ENCODE peak calls at places on chromosomes 13 and 19, in seven cellular contexts. N is AG09319, L is PC-3, A is left lung, J is right lobe of liver, W is lower lobe of right lung, X is AG09309. S is an unnamed sample.

GRCh38 chr19:2289714-2290435 is 7.9 kb upstream of the PEAK3 start:
- DNase-seq in X (no peak), A (peak), L (no peak), J (peak), N (no peak), W (peak), S (no peak)

GRCh38 chr19:11025006-11025405 is 64.2 kb downstream of the SMARCA4 start:
- DNase-seq in N (no peak), L (no peak), W (no peak), J (no peak), A (no peak), X (no peak), S (no peak)

GRCh38 chr19:10353793-10354391 is 14.5 kb upstream of the ICAM3 start:
- DNase-seq in J (peak), L (peak), W (no peak), N (no peak), X (no peak), A (no peak), S (peak)

GRCh38 chr13:44679602-44680001 is 103.5 kb upstream of the TSC22D1 start:
- DNase-seq in A (no peak), J (no peak), W (no peak), N (no peak), X (no peak), L (no peak), S (no peak)

GRCh38 chr19:5166262-5166661 is 174.3 kb downstream of the PTPRS start:
- DNase-seq in N (peak), L (peak), A (no peak), J (no peak), W (no peak), X (peak), S (peak)

GRCh38 chr13:46183018-46183940 is 1.3 kb upstream of the LCP1 start:
- DNase-seq in W (no peak), N (no peak), A (no peak), J (no peak), X (no peak), L (no peak), S (no peak)

GRCh38 chr13:59771272-59771671 is 392.5 kb downstream of the DIAPH3 start:
- DNase-seq in J (no peak), X (no peak), W (no peak), N (no peak), L (peak), A (no peak), S (peak)

GRCh38 chr19:29415507-29415906 is 110.3 kb upstream of the VSTM2B start:
- DNase-seq in J (no peak), N (no peak), W (no peak), L (no peak), X (no peak), A (no peak), S (no peak)

GRCh38 chr19:55362174-55362989 is 678 bp downstream of the GARIN5B start:
- DNase-seq in A (peak), J (no peak), W (no peak), L (no peak), X (no peak), N (no peak), S (no peak)

GRCh38 chr13:109246001-109246400 is 540.4 kb downstream of the IRS2 start:
- DNase-seq in X (no peak), W (no peak), L (no peak), N (no peak), A (no peak), J (no peak), S (no peak)

DNA sequence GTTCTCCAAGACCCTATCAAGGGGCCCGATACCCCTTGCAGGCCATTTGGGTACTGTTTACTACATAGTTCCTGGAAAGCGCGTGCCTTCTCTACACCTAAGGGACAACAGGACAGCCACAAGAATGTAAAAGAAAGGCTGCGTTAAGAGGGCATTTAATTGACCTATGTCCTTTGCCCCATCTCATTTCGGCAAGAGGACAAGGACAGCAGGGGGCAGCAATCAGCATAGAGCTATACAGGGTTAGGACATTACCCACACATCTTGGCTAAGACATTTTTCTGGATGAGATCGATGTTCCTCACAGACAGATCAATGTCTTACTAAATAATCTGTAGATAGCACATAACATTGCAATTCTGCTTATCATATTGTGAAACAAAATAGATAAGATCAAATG is 41.2 kb downstream of the FLT3 start:
- DNase-seq in N (no peak), W (no peak), A (no peak), X (no peak), L (peak), J (peak), S (peak)
- TF ChIP-seq CTCF in N (peak), W (peak), A (peak), X (peak), L (peak), J (peak), S (peak)

DNA sequence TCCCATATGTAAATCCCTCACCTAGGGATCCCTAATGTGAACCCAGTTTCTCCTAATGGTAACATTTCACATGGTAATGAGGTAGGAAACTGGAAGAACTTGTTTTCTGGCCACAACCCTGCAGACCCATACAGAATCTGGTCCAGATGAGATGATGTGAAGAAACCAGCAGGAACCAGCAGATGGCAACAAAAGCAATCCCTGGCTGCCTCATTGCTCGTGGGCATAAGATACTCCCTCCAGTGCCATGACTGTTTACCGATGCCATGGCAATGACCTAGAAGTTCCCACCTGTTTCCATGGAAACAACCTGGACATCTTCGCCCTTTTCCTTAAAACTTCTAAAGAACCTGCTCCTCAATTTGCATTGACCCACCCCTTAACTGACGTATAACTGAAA is 1.4 kb upstream of the CD209 start:
- DNase-seq in X (no peak), W (no peak), A (no peak), L (peak), J (no peak), N (no peak), S (peak)
- TF ChIP-seq CTCF in X (peak), W (no peak), A (no peak), L (peak), J (no peak), N (no peak), S (peak)

DNA sequence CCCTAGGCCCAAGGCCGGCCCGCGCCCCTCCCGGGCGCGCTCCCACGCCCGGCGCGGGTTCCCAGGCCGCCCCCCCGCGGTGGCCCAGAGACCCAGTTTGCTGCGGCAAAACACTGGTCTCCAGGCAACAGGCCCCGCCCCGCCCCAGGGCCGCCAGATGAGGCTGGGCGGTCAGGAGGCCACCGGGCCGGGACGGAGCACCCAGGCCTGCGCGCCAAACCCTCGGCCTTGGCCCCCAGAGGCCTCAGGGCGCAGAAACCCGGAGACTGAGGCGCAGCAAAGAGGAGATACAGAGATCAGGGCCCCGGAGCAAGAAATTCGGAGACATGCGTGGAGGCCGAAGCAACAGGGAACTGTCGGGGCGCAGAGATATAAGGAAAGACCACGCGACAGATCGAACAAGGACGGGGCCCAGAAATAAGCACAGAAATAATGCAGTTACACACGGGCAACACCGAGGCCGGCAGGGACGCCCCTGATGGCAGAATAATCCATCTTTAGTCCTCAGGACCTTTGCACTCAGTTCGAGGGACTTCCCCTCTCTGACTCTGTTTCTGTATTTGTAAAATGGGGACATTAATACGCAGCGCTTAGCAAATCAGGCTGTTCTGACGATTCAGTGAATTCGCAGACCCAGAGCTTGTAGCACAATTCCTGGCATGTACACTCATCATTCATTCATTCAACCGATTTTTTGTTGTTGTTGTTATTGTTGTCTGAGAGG is 20.8 kb upstream of the ERCC1 start:
- DNase-seq in J (peak), A (peak), W (peak), N (peak), X (no peak), L (peak), S (peak)
- TF ChIP-seq CTCF in J (no peak), A (no peak), W (no peak), N (no peak), X (no peak), L (no peak), S (no peak)

GRCh38 chr19:531009-531752 is 379 bp upstream of the CDC34 start:
- DNase-seq in N (peak), X (no peak), W (peak), J (peak), A (peak), L (peak), S (peak)

GRCh38 chr19:531753-532571 is at the start of gene CDC34:
- DNase-seq in A (no peak), W (no peak), J (peak), L (no peak), N (no peak), X (no peak), S (no peak)

GRCh38 chr19:534088-534487 is 2.5 kb downstream of the CDC34 start:
- DNase-seq in L (no peak), J (no peak), X (no peak), A (no peak), W (no peak), N (no peak), S (no peak)

GRCh38 chr19:533485-534058 is 2.0 kb downstream of the CDC34 start:
- DNase-seq in N (no peak), L (no peak), W (no peak), X (no peak), A (no peak), J (peak), S (no peak)

DNA sequence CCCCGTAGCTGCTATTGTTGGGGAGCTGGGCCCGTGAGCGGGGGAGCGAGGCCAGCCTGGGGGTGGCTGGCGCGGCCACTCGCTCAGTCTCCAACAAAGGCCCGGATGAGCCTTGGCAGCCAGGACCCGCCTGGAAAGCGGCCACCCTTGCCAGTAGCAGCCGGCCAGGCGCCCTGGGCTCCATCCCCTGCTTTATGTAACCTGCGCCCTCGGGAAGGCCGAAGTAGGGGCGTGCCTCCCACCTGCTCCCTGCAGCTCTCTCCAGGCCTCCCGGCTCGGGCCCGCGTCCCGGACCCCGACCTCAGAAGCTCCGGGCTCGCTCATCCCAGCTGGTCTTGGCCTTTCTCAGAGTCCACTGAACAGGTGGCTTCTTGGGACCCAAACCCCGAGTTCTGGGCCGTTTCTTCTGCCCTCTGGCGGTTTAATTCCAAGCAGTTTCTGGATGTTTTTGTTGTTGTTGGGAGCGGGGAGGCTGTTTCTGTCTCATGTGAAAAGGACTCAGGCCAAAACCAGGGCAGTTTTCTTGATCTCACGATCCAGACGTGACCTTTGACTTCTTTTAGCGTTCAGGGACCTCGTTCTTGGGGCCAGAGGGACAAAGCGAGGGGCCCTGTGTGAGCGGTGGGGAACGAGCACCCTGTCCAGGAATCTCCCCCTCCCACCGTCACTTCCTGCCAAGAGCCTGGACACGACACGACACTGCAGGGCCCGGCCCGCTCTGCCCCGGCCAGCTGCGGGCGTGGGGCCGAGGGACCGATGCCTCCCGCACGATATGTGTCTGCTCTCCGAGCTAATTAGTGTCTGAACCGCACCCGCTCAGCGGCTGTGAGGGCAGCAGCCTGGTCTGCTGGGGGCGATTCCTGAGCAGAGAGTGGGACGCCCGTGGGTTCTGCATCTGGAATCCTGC is 1.3 kb downstream of the CDC34 start:
- DNase-seq in W (peak), X (peak), L (peak), A (no peak), J (peak), N (no peak), S (peak)
- TF ChIP-seq CTCF in W (peak), X (peak), L (peak), A (peak), J (peak), N (peak), S (peak)

GRCh38 chr19:47544476-47544875 is 28.5 kb downstream of the ZNF541 start:
- DNase-seq in J (no peak), N (no peak), A (no peak), L (no peak), W (no peak), X (no peak), S (no peak)
- TF ChIP-seq CTCF in J (no peak), N (no peak), A (no peak), L (no peak), W (no peak), X (no peak), S (no peak)

S was measured in fibroblast of villous mesenchyme.